ENCODE peak calls at places on chromosomes 4 and X, in six cellular contexts. R is ovary, M is PC-3, C is H1, I is psoas muscle, T is pancreas. P is an unnamed sample. For H3K4me1, the result is how much of the 10 kb centered on the place peaks cover.

GRCh38 chr4:10108818-10109783 is 7.5 kb downstream of the WDR1 start:
- DNase-seq in R (no peak), M (peak), I (no peak), T (no peak), C (no peak), P (no peak)

GRCh38 chr4:52612341-52612740 is 46.8 kb downstream of the USP46 start:
- DNase-seq in R (no peak), C (no peak), T (no peak), I (no peak), M (no peak), P (no peak)

GRCh38 chr4:168021666-168022065 is 70.7 kb upstream of the ANXA10 start:
- DNase-seq in C (no peak), T (no peak), I (no peak), M (peak), R (no peak), P (no peak)

GRCh38 chr4:29708473-29708872 is 1011.7 kb upstream of the PCDH7 start:
- DNase-seq in T (no peak), R (no peak), I (no peak), M (peak), C (no peak), P (no peak)

GRCh38 chr4:121822796-121823504 is 733 bp downstream of the CCNA2 start:
- DNase-seq in C (no peak), M (peak), I (no peak), T (no peak), R (no peak), P (no peak)

GRCh38 chr4:73964862-73965611 is 16.8 kb downstream of the PF4 start:
- DNase-seq in C (no peak), R (no peak), I (no peak), T (no peak), M (no peak), P (peak)

GRCh38 chrX:1686642-1687041 is 71.8 kb downstream of the ASMT start:
- DNase-seq in I (no peak), R (no peak), M (no peak), C (no peak), T (no peak), P (no peak)

GRCh38 chr4:160611181-160611580 is 1508.3 kb downstream of the RAPGEF2 start:
- DNase-seq in T (no peak), R (no peak), M (no peak), C (no peak), I (no peak), P (no peak)

GRCh38 chrX:2714551-2714950 is 23.5 kb downstream of the CD99 start:
- DNase-seq in T (no peak), M (no peak), R (no peak), C (no peak), I (no peak), P (no peak)

GRCh38 chrX:19440713-19441112 is 74.6 kb downstream of the MAP3K15 start:
- DNase-seq in T (no peak), R (no peak), I (no peak), C (no peak), M (peak), P (no peak)

GRCh38 chr4:11503166-11503565 is 74.5 kb upstream of the HS3ST1 start:
- DNase-seq in I (no peak), T (no peak), M (no peak), C (no peak), R (no peak), P (no peak)

GRCh38 chr4:145196747-145197146 is 16.4 kb upstream of the OTUD4 start:
- DNase-seq in M (no peak), I (no peak), R (no peak), T (no peak), C (no peak), P (no peak)

GRCh38 chrX:78517124-78517523 is 142.0 kb downstream of the RTL3 start:
- DNase-seq in C (no peak), T (no peak), M (peak), I (no peak), R (no peak), P (no peak)

GRCh38 chr4:742096-742741 is 36.6 kb downstream of the PCGF3 start:
- DNase-seq in M (no peak), I (no peak), C (no peak), T (no peak), R (no peak), P (no peak)

GRCh38 chrX:139204903-139205667 is 325.5 kb upstream of the F9 start:
- DNase-seq in M (peak), C (no peak), I (peak), T (peak), R (peak), P (no peak)

GRCh38 chr4:25970691-25971427 is 56.8 kb downstream of the SMIM20 start:
- DNase-seq in I (no peak), T (peak), R (no peak), M (peak), C (no peak), P (no peak)

GRCh38 chr4:8280158-8280875 is 10.8 kb downstream of the HTRA3 start:
- DNase-seq in I (peak), M (no peak), T (no peak), R (peak), C (no peak), P (no peak)

GRCh38 chrX:150546711-150547153 is 21.7 kb upstream of the MTM1 start:
- DNase-seq in C (no peak), M (no peak), T (no peak), I (no peak), R (peak), P (no peak)

GRCh38 chr4:187558391-187558790 is 437.2 kb upstream of the ZFP42 start:
- DNase-seq in C (no peak), M (peak), R (no peak), T (no peak), I (no peak), P (no peak)

GRCh38 chr4:111466821-111467605 is 678.2 kb upstream of the FAM241A start:
- DNase-seq in R (no peak), C (no peak), I (no peak), M (no peak), T (no peak), P (no peak)

GRCh38 chrX:64184396-64184795 is 21.1 kb downstream of the AMER1 start:
- DNase-seq in T (no peak), C (no peak), M (no peak), R (no peak), I (no peak), P (no peak)

GRCh38 chr4:146654976-146655761 is 16.5 kb downstream of the POU4F2 start:
- DNase-seq in R (no peak), T (no peak), M (no peak), I (no peak), C (no peak), P (no peak)

GRCh38 chr4:129428454-129428853 is 332.5 kb downstream of the C4orf33 start:
- DNase-seq in I (no peak), R (no peak), C (no peak), M (no peak), T (no peak), P (no peak)

GRCh38 chr4:138672393-138672976 is 343.1 kb upstream of the NOCT start:
- DNase-seq in R (no peak), I (no peak), C (no peak), M (no peak), T (no peak), P (no peak)

GRCh38 chrX:63128509-63128908 is 222.6 kb downstream of the SPIN4 start:
- DNase-seq in M (peak), I (no peak), T (no peak), C (no peak), R (no peak), P (no peak)

GRCh38 chr4:133124746-133125145 is 24.3 kb upstream of the PCDH10 start:
- DNase-seq in T (no peak), C (no peak), I (no peak), R (no peak), M (no peak), P (no peak)

GRCh38 chr4:91258326-91258725 is 1045.4 kb upstream of the GRID2 start:
- DNase-seq in R (no peak), I (no peak), T (no peak), C (no peak), M (no peak), P (no peak)

GRCh38 chrX:40094041-40094899 is 3.5 kb downstream of the BCOR start:
- DNase-seq in I (peak), T (no peak), C (no peak), R (no peak), M (peak), P (no peak)

GRCh38 chr4:142416711-142417275 is 429.3 kb downstream of the INPP4B start:
- DNase-seq in R (no peak), C (no peak), T (no peak), I (no peak), M (peak), P (no peak)

GRCh38 chr4:82293304-82293703 is 80.5 kb downstream of the HNRNPD start:
- DNase-seq in C (no peak), R (no peak), T (no peak), M (no peak), I (no peak), P (no peak)

GRCh38 chrX:70769659-70770232 is 138.8 kb downstream of the TEX11 start:
- DNase-seq in R (no peak), C (no peak), M (peak), T (no peak), I (no peak), P (no peak)

GRCh38 chr4:127777487-127777886 is 4.6 kb upstream of the HSPA4L start:
- DNase-seq in R (no peak), M (no peak), C (no peak), T (no peak), I (no peak), P (no peak)

GRCh38 chrX:7059214-7059838 is 88.2 kb upstream of the STS start:
- DNase-seq in M (no peak), C (no peak), R (no peak), T (no peak), I (no peak), P (no peak)

GRCh38 chr4:14833053-14833452 is 169.2 kb upstream of the CPEB2 start:
- DNase-seq in M (no peak), C (no peak), T (no peak), I (no peak), R (no peak), P (no peak)
- H3K4me1 ChIP-seq in M (under half), C (under half), T (under half), I (under half), R (under half), P (under half)

GRCh38 chr4:156946508-156947197 is 24.9 kb downstream of the PDGFC start:
- DNase-seq in M (peak), R (peak), I (no peak), T (no peak), C (no peak), P (no peak)

GRCh38 chr4:156949373-156949814 is 22.2 kb downstream of the PDGFC start:
- DNase-seq in C (no peak), M (peak), T (no peak), I (no peak), R (no peak), P (no peak)

GRCh38 chr4:156950090-156950489 is 21.5 kb downstream of the PDGFC start:
- DNase-seq in I (no peak), R (no peak), C (no peak), T (no peak), M (no peak), P (no peak)

GRCh38 chr4:156948738-156949137 is 22.9 kb downstream of the PDGFC start:
- DNase-seq in I (no peak), R (no peak), C (no peak), T (no peak), M (no peak), P (no peak)

DNA sequence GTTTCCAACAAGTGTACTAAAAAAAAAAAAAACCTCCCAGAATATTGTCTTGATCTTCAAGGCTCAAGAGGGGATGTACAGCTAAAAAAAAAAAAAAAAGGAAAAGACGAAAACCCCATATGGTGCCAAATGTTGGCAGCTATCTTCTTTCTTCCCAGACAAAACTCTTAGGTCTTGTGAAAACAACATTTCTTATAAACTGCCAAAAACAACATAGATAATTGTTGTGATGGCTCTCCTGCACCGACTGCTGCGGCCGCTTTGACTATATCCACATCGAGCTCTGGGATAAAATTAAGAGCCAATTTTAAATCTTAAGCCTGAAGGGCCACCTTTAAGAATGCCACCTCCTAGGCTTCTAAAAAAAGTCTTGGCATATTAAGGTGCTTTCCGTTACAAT is 23.5 kb downstream of the PDGFC start:
- DNase-seq in I (no peak), T (no peak), C (no peak), R (no peak), M (no peak), P (no peak)
- H3K4me1 ChIP-seq in I (half or more), T (under half), C (under half), R (under half), M (half or more), P (under half)

GRCh38 chr4:88106205-88106604 is 52.2 kb downstream of the ABCG2 start:
- DNase-seq in I (no peak), M (peak), R (no peak), T (no peak), C (no peak), P (no peak)
- H3K4me1 ChIP-seq in I (under half), M (under half), R (under half), T (under half), C (under half), P (under half)

GRCh38 chrX:154751121-154751668 is 318 bp upstream of the GAB3 start:
- DNase-seq in M (no peak), R (no peak), C (no peak), I (peak), T (no peak), P (no peak)
- H3K4me1 ChIP-seq in M (under half), R (under half), C (under half), I (under half), T (under half), P (under half)

GRCh38 chr4:89257376-89257775 is 50.2 kb downstream of the GPRIN3 start:
- DNase-seq in R (no peak), C (no peak), M (no peak), T (no peak), I (no peak), P (no peak)
- H3K4me1 ChIP-seq in R (under half), C (under half), M (under half), T (under half), I (under half), P (under half)

GRCh38 chr4:169201144-169202124 is 69.3 kb downstream of the SH3RF1 start:
- DNase-seq in R (no peak), I (no peak), C (no peak), M (no peak), T (no peak), P (no peak)

GRCh38 chr4:169199184-169199583 is 71.6 kb downstream of the SH3RF1 start:
- DNase-seq in R (no peak), T (no peak), M (no peak), C (no peak), I (no peak), P (no peak)

GRCh38 chr4:169202143-169202699 is 68.5 kb downstream of the SH3RF1 start:
- DNase-seq in I (no peak), M (no peak), T (no peak), R (no peak), C (no peak), P (no peak)

GRCh38 chr4:169198167-169198566 is 72.6 kb downstream of the SH3RF1 start:
- DNase-seq in M (no peak), R (no peak), C (no peak), I (no peak), T (no peak), P (no peak)

GRCh38 chr4:169200361-169201030 is 70.3 kb downstream of the SH3RF1 start:
- DNase-seq in M (peak), C (no peak), R (no peak), I (no peak), T (no peak), P (no peak)
- H3K4me1 ChIP-seq in M (under half), C (under half), R (under half), I (under half), T (under half), P (under half)